ENCODE peak calls at places on chromosome 21, in six cellular contexts. One of them, this sample, is unnamed.

GRCh38 chr21:17512245-17513213 is at the start of gene CXADR:
- DNase-seq in spleen: peak; percentile 89
- DNase-seq in mammary epithelial cell: peak; percentile 85
- DNase-seq in fibroblast of lung: peak; percentile 43
- DNase-seq in HS-5: peak; percentile 3
- DNase-seq in NCI-H2029: peak; percentile 92
- DNase-seq in this sample: no peak

GRCh38 chr21:25385912-25386474 is 221.3 kb downstream of the MRPL39 start:
- DNase-seq in spleen: no peak
- DNase-seq in mammary epithelial cell: peak; percentile 37
- DNase-seq in fibroblast of lung: peak; percentile 59
- DNase-seq in HS-5: peak; percentile 49
- DNase-seq in NCI-H2029: peak; percentile 25
- DNase-seq in this sample: no peak

GRCh38 chr21:39132248-39132647 is 51.0 kb downstream of the PSMG1 start:
- DNase-seq in spleen: no peak
- DNase-seq in mammary epithelial cell: no peak
- DNase-seq in fibroblast of lung: peak; percentile 44
- DNase-seq in HS-5: no peak
- DNase-seq in NCI-H2029: no peak
- DNase-seq in this sample: no peak

GRCh38 chr21:42414928-42415769 is 11.4 kb downstream of the UBASH3A start:
- DNase-seq in spleen: peak; percentile 85
- DNase-seq in mammary epithelial cell: peak; percentile 93
- DNase-seq in fibroblast of lung: peak; percentile 79
- DNase-seq in HS-5: no peak
- DNase-seq in NCI-H2029: no peak
- DNase-seq in this sample: no peak

GRCh38 chr21:39599191-39599966 is 13.4 kb upstream of the B3GALT5 start:
- DNase-seq in spleen: no peak
- DNase-seq in mammary epithelial cell: no peak
- DNase-seq in fibroblast of lung: no peak
- DNase-seq in HS-5: no peak
- DNase-seq in NCI-H2029: no peak
- DNase-seq in this sample: no peak

GRCh38 chr21:37337831-37338230 is 28.7 kb upstream of the DYRK1A start:
- DNase-seq in spleen: no peak
- DNase-seq in mammary epithelial cell: no peak
- DNase-seq in fibroblast of lung: no peak
- DNase-seq in HS-5: no peak
- DNase-seq in NCI-H2029: no peak
- DNase-seq in this sample: no peak

GRCh38 chr21:43333301-43334062 is 93.4 kb downstream of the SIK1 start:
- DNase-seq in spleen: no peak
- DNase-seq in mammary epithelial cell: peak; percentile 81
- DNase-seq in fibroblast of lung: peak; percentile 92
- DNase-seq in HS-5: peak; percentile 88
- DNase-seq in NCI-H2029: peak; percentile 72
- DNase-seq in this sample: no peak

GRCh38 chr21:34987673-34988072 is 61.4 kb downstream of the RUNX1 start:
- DNase-seq in spleen: no peak
- DNase-seq in mammary epithelial cell: no peak
- DNase-seq in fibroblast of lung: no peak
- DNase-seq in HS-5: no peak
- DNase-seq in NCI-H2029: no peak
- DNase-seq in this sample: no peak

GRCh38 chr21:26519142-26519541 is 53.9 kb downstream of the CYYR1 start:
- DNase-seq in spleen: no peak
- DNase-seq in mammary epithelial cell: no peak
- DNase-seq in fibroblast of lung: no peak
- DNase-seq in HS-5: no peak
- DNase-seq in NCI-H2029: no peak
- DNase-seq in this sample: no peak

GRCh38 chr21:46202592-46203202 is 18.4 kb upstream of the SPATC1L start:
- DNase-seq in spleen: peak; percentile 50
- DNase-seq in mammary epithelial cell: no peak
- DNase-seq in fibroblast of lung: no peak
- DNase-seq in HS-5: no peak
- DNase-seq in NCI-H2029: no peak
- DNase-seq in this sample: no peak

GRCh38 chr21:29390778-29391177 is 92.1 kb downstream of the BACH1 start:
- DNase-seq in spleen: no peak
- DNase-seq in mammary epithelial cell: no peak
- DNase-seq in fibroblast of lung: no peak
- DNase-seq in HS-5: no peak
- DNase-seq in NCI-H2029: no peak
- DNase-seq in this sample: no peak

GRCh38 chr21:41751621-41752020 is 15.2 kb downstream of the RIPK4 start:
- DNase-seq in spleen: peak; percentile 7
- DNase-seq in mammary epithelial cell: peak; percentile 87
- DNase-seq in fibroblast of lung: no peak
- DNase-seq in HS-5: no peak
- DNase-seq in NCI-H2029: no peak
- DNase-seq in this sample: no peak

GRCh38 chr21:42735944-42736343 is 82.5 kb downstream of the PDE9A start:
- DNase-seq in spleen: no peak
- DNase-seq in mammary epithelial cell: no peak
- DNase-seq in fibroblast of lung: no peak
- DNase-seq in HS-5: no peak
- DNase-seq in NCI-H2029: no peak
- DNase-seq in this sample: no peak

This sample was measured in NK-92 treated with Interleukin-12 subunit alpha and Interleukin-12 subunit beta, amount 100 ng/mL, for 24 hours.